ENCODE peak calls at places on chromosomes 7 and 10, in seven cellular contexts. M, T, Y, J, B, F and U are unnamed samples.

GRCh38 chr7:25026156-25026555 is 46.2 kb upstream of the OSBPL3 start:
- DNase-seq in Y (no peak), J (peak; percentile 87), T (no peak), M (no peak), F (no peak), B (no peak), U (no peak)

GRCh38 chr7:101435461-101436225 is 73.0 kb downstream of the COL26A1 start:
- DNase-seq in Y (no peak), T (peak; percentile 49), J (peak; percentile 77), M (no peak), B (no peak), F (no peak), U (no peak)

GRCh38 chr7:7970113-7970619 is 1.6 kb downstream of the GLCCI1 start:
- DNase-seq in J (peak; percentile 52), B (no peak), Y (no peak), M (no peak), F (no peak), T (peak; percentile 48), U (no peak)

GRCh38 chr7:133698127-133698526 is 429.0 kb upstream of the LRGUK start:
- DNase-seq in B (no peak), J (no peak), F (no peak), M (no peak), T (no peak), Y (no peak), U (no peak)

GRCh38 chr7:149670288-149670687 is 103.1 kb downstream of the ZNF467 start:
- DNase-seq in F (no peak), Y (no peak), J (no peak), B (peak; percentile 90), M (no peak), T (no peak), U (no peak)

GRCh38 chr10:118249714-118250113 is 92.4 kb downstream of the FAM204A start:
- DNase-seq in J (no peak), F (no peak), T (no peak), B (no peak), Y (no peak), M (no peak), U (no peak)

GRCh38 chr10:34430685-34431084 is 384.4 kb downstream of the PARD3 start:
- DNase-seq in B (no peak), F (no peak), J (no peak), M (no peak), Y (no peak), T (no peak), U (no peak)

GRCh38 chr7:148623586-148624282 is 33.2 kb downstream of the C7orf33 start:
- DNase-seq in J (no peak), B (peak; percentile 58), F (no peak), T (no peak), Y (no peak), M (no peak), U (no peak)

GRCh38 chr7:877312-878232 is 1.2 kb downstream of the GET4 start:
- DNase-seq in J (peak; percentile 70), F (no peak), T (peak; percentile 33), B (no peak), M (no peak), Y (no peak), U (no peak)

GRCh38 chr7:64868469-64868868 is 34.6 kb upstream of the ZNF273 start:
- DNase-seq in Y (no peak), J (peak; percentile 13), F (no peak), T (no peak), M (no peak), B (no peak), U (no peak)

GRCh38 chr7:76155938-76156337 is 45.8 kb upstream of the SRRM3 start:
- DNase-seq in M (peak; percentile 75), B (peak; percentile 86), T (no peak), J (no peak), F (no peak), Y (no peak), U (no peak)

GRCh38 chr7:146366938-146367337 is 250.3 kb downstream of the CNTNAP2 start:
- DNase-seq in F (no peak), M (no peak), Y (no peak), B (peak; percentile 2), T (no peak), J (no peak), U (no peak)

GRCh38 chr7:21256310-21256877 is 171.5 kb upstream of the SP4 start:
- DNase-seq in F (no peak), J (no peak), Y (no peak), T (no peak), B (peak; percentile 58), M (no peak), U (peak; percentile 9)

GRCh38 chr7:24722386-24723177 is 34.7 kb downstream of the GSDME start:
- DNase-seq in Y (no peak), T (peak; percentile 22), F (no peak), M (no peak), B (peak; percentile 73), J (peak; percentile 77), U (no peak)

GRCh38 chr7:46162582-46162981 is 241.5 kb upstream of the IGFBP3 start:
- DNase-seq in M (no peak), T (no peak), F (no peak), J (no peak), B (no peak), Y (no peak), U (no peak)

GRCh38 chr10:124632064-124632531 is 112.1 kb downstream of the FAM53B start:
- DNase-seq in J (peak; percentile 78), Y (peak; percentile 43), M (peak; percentile 72), T (no peak), B (peak; percentile 31), F (no peak), U (no peak)

GRCh38 chr10:22002531-22003110 is 909 bp downstream of the DNAJC1 start:
- DNase-seq in F (peak; percentile 32), M (no peak), T (no peak), B (peak; percentile 67), J (no peak), Y (peak; percentile 45), U (no peak)

GRCh38 chr7:101746311-101746710 is 71.1 kb upstream of the CUX1 start:
- DNase-seq in M (no peak), B (no peak), Y (no peak), F (no peak), J (no peak), T (no peak), U (no peak)

GRCh38 chr10:128254486-128254885 is 128.3 kb upstream of the MKI67 start:
- DNase-seq in J (no peak), B (no peak), T (no peak), M (no peak), F (no peak), Y (no peak), U (no peak)

GRCh38 chr10:28139138-28139537 is 140.3 kb upstream of the ODAD2 start:
- DNase-seq in Y (no peak), M (no peak), J (no peak), F (no peak), B (peak; percentile 26), T (no peak), U (no peak)

GRCh38 chr7:148142660-148143248 is 447.8 kb upstream of the C7orf33 start:
- DNase-seq in F (no peak), M (no peak), T (peak; percentile 25), B (peak; percentile 64), J (peak; percentile 74), Y (no peak), U (no peak)

GRCh38 chr10:124095096-124095495 is 1.7 kb upstream of the CHST15 start:
- DNase-seq in Y (no peak), T (no peak), F (no peak), B (no peak), J (no peak), M (no peak), U (no peak)

DNA sequence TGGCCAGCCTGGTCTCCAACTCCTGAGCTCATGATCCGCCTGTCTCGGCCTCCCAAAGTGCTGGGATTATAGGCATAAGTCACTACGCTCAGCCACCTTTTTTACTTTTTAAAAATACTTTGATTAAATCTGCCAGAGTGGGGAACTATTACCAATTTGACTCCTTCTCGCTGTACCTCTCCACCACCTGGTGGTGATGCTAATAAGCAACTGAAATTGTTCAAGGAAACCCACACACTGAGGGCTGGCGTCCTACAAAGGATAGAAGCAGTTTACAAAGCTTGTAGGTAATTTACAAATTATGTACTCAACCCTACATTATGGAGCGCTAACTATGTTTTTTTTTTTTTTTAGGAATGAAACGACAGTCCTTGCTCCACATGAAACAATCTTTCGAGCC is 111.1 kb downstream of the CPED1 start:
- DNase-seq in Y (no peak), J (peak; percentile 60), B (no peak), M (no peak), T (no peak), F (no peak), U (no peak)
- TF ChIP-seq CTCF in Y (no peak), J (peak; percentile 68), B (peak; percentile 14), M (no peak), T (no peak), F (no peak), U (no peak)

GRCh38 chr10:82953909-82954308 is 1078.9 kb downstream of the NRG3 start:
- DNase-seq in Y (no peak), B (no peak), J (no peak), T (no peak), M (no peak), F (no peak), U (no peak)
- TF ChIP-seq CTCF in Y (no peak), B (no peak), J (peak; percentile 51), T (no peak), M (no peak), F (no peak), U (no peak)

GRCh38 chr7:124155400-124156022 is 122.6 kb upstream of the TMEM229A start:
- DNase-seq in J (no peak), F (no peak), B (peak; percentile 50), T (no peak), M (no peak), Y (no peak), U (no peak)

GRCh38 chr7:124152859-124153692 is 120.2 kb upstream of the TMEM229A start:
- DNase-seq in T (peak; percentile 21), M (no peak), F (no peak), B (peak; percentile 59), Y (no peak), J (peak; percentile 74), U (no peak)
- TF ChIP-seq CTCF in T (peak; percentile 51), M (no peak), F (peak; percentile 26), B (peak; percentile 16), Y (no peak), J (peak; percentile 83), U (no peak)

DNA sequence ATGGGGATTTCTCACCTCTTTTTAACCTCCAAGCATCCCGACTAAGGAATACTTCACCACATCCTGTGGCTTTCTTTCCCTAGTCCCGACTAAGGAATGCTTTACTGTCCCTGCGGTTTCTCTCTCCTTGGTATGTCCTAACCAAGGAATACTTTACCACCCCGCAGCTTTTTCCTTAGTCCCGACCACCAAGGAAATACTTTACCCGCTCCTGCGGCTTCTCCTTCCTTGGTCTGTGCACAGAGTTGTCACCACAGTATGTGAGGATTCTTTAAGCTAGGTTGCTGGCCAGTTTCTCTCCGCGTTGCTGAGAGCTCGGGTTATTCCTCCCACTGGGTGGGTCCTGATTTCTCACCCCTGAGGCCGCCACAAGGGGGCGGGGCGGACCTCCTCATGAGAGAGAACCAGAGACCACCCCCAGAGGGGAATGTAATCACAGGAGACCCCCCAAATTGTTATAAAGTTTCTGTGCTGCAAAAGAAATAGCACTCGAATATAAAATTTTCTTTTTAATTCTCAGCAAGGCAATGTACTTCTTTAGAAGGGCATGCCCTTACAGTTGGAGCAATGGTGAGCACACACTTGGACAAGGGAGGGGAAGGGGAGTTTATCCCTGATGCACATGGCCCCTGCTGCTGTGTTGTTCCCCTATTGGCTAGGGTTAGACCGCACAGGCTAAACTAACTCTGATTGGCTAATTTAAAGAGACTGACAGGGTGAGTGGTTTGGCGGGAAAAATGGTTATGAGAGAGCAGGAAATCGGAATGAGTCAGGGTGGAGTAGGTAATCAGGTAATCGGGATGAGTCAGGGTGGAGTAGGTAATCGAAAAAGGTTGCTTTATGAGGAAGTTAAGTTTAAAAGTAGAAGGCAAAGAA is 12.8 kb downstream of the SUGCT start:
- DNase-seq in B (no peak), Y (no peak), F (no peak), T (peak; percentile 21), M (no peak), J (peak; percentile 69), U (no peak)
- TF ChIP-seq CTCF in B (no peak), Y (no peak), F (no peak), T (no peak), M (no peak), J (peak; percentile 49), U (no peak)